ENCODE peak calls at places on chromosomes 2 and 18, in seven cellular contexts. One of them, this sample, is unnamed.
A peak's percentile ranks its signal among the peaks of the same experiment; 100 is the strongest.

GRCh38 chr2:16030206-16031054 is 90.1 kb downstream of the MYCN start:
- DNase-seq in NCI-H1105 treated with DMSO at 0.1 percent for 48 hours: no peak
- DNase-seq in progenitor cell of endocrine pancreas: no peak
- DNase-seq in T-helper 2 cell: no peak
- DNase-seq in substantia nigra: peak; percentile 31
- DNase-seq in caudate nucleus: no peak
- DNase-seq in stomach: no peak
- DNase-seq in this sample: no peak

GRCh38 chr2:235641333-235641732 is 147.5 kb downstream of the AGAP1 start:
- DNase-seq in progenitor cell of endocrine pancreas: no peak
- DNase-seq in substantia nigra: no peak
- DNase-seq in caudate nucleus: no peak
- DNase-seq in NCI-H1105 treated with DMSO at 0.1 percent for 48 hours: no peak
- DNase-seq in T-helper 2 cell: no peak
- DNase-seq in stomach: no peak
- DNase-seq in this sample: no peak

GRCh38 chr2:9251154-9252001 is 44.8 kb downstream of the ASAP2 start:
- DNase-seq in T-helper 2 cell: no peak
- DNase-seq in substantia nigra: no peak
- DNase-seq in NCI-H1105 treated with DMSO at 0.1 percent for 48 hours: no peak
- DNase-seq in progenitor cell of endocrine pancreas: no peak
- DNase-seq in caudate nucleus: no peak
- DNase-seq in stomach: peak; percentile 40
- DNase-seq in this sample: no peak

GRCh38 chr18:54388203-54389142 is 30.8 kb downstream of the C18orf54 start:
- DNase-seq in caudate nucleus: no peak
- DNase-seq in substantia nigra: no peak
- DNase-seq in NCI-H1105 treated with DMSO at 0.1 percent for 48 hours: no peak
- DNase-seq in stomach: no peak
- DNase-seq in progenitor cell of endocrine pancreas: no peak
- DNase-seq in T-helper 2 cell: no peak
- DNase-seq in this sample: no peak

GRCh38 chr2:227163445-227163997 is 484 bp downstream of the COL4A4 start:
- DNase-seq in progenitor cell of endocrine pancreas: no peak
- DNase-seq in caudate nucleus: no peak
- DNase-seq in substantia nigra: no peak
- DNase-seq in stomach: peak; percentile 31
- DNase-seq in T-helper 2 cell: no peak
- DNase-seq in NCI-H1105 treated with DMSO at 0.1 percent for 48 hours: no peak
- DNase-seq in this sample: peak; percentile 37

GRCh38 chr2:86622409-86622877 is 1.2 kb downstream of the RNF103 start:
- DNase-seq in substantia nigra: no peak
- DNase-seq in T-helper 2 cell: peak; percentile 5
- DNase-seq in progenitor cell of endocrine pancreas: no peak
- DNase-seq in caudate nucleus: peak; percentile 9
- DNase-seq in stomach: peak; percentile 44
- DNase-seq in NCI-H1105 treated with DMSO at 0.1 percent for 48 hours: no peak
- DNase-seq in this sample: peak; percentile 32

GRCh38 chr18:51048190-51048589 is 18.2 kb downstream of the SMAD4 start:
- DNase-seq in caudate nucleus: no peak
- DNase-seq in T-helper 2 cell: no peak
- DNase-seq in NCI-H1105 treated with DMSO at 0.1 percent for 48 hours: no peak
- DNase-seq in substantia nigra: no peak
- DNase-seq in progenitor cell of endocrine pancreas: no peak
- DNase-seq in stomach: no peak
- DNase-seq in this sample: no peak

GRCh38 chr18:7619676-7620075 is 52.6 kb downstream of the PTPRM start:
- DNase-seq in caudate nucleus: no peak
- DNase-seq in T-helper 2 cell: no peak
- DNase-seq in stomach: no peak
- DNase-seq in NCI-H1105 treated with DMSO at 0.1 percent for 48 hours: no peak
- DNase-seq in progenitor cell of endocrine pancreas: no peak
- DNase-seq in substantia nigra: no peak
- DNase-seq in this sample: no peak

GRCh38 chr2:219296631-219297391 is 12.4 kb downstream of the PTPRN start:
- DNase-seq in stomach: peak; percentile 5
- DNase-seq in caudate nucleus: no peak
- DNase-seq in progenitor cell of endocrine pancreas: no peak
- DNase-seq in substantia nigra: no peak
- DNase-seq in T-helper 2 cell: no peak
- DNase-seq in NCI-H1105 treated with DMSO at 0.1 percent for 48 hours: no peak
- DNase-seq in this sample: no peak

GRCh38 chr2:10336283-10336682 is 33.6 kb downstream of the HPCAL1 start:
- DNase-seq in stomach: no peak
- DNase-seq in caudate nucleus: no peak
- DNase-seq in NCI-H1105 treated with DMSO at 0.1 percent for 48 hours: no peak
- DNase-seq in T-helper 2 cell: no peak
- DNase-seq in progenitor cell of endocrine pancreas: no peak
- DNase-seq in substantia nigra: no peak
- DNase-seq in this sample: peak; percentile 12

GRCh38 chr2:108643450-108643849 is 75.8 kb upstream of the RANBP2 start:
- DNase-seq in stomach: no peak
- DNase-seq in NCI-H1105 treated with DMSO at 0.1 percent for 48 hours: no peak
- DNase-seq in progenitor cell of endocrine pancreas: no peak
- DNase-seq in substantia nigra: no peak
- DNase-seq in T-helper 2 cell: no peak
- DNase-seq in caudate nucleus: no peak
- DNase-seq in this sample: no peak

GRCh38 chr2:67142741-67143140 is 254.4 kb upstream of the ETAA1 start:
- DNase-seq in progenitor cell of endocrine pancreas: no peak
- DNase-seq in caudate nucleus: no peak
- DNase-seq in NCI-H1105 treated with DMSO at 0.1 percent for 48 hours: no peak
- DNase-seq in stomach: no peak
- DNase-seq in T-helper 2 cell: no peak
- DNase-seq in substantia nigra: no peak
- DNase-seq in this sample: no peak

GRCh38 chr2:172098287-172098649 is 4.4 kb downstream of the DLX2 start:
- DNase-seq in NCI-H1105 treated with DMSO at 0.1 percent for 48 hours: no peak
- DNase-seq in T-helper 2 cell: no peak
- DNase-seq in progenitor cell of endocrine pancreas: no peak
- DNase-seq in stomach: no peak
- DNase-seq in substantia nigra: no peak
- DNase-seq in caudate nucleus: no peak
- DNase-seq in this sample: no peak

GRCh38 chr18:49898421-49898820 is 85.1 kb upstream of the ACAA2 start:
- DNase-seq in NCI-H1105 treated with DMSO at 0.1 percent for 48 hours: no peak
- DNase-seq in caudate nucleus: no peak
- DNase-seq in progenitor cell of endocrine pancreas: peak; percentile 63
- DNase-seq in T-helper 2 cell: peak; percentile 22
- DNase-seq in substantia nigra: no peak
- DNase-seq in stomach: peak; percentile 48
- DNase-seq in this sample: no peak

GRCh38 chr2:57906152-57906732 is 140.4 kb upstream of the VRK2 start:
- DNase-seq in stomach: no peak
- DNase-seq in progenitor cell of endocrine pancreas: no peak
- DNase-seq in caudate nucleus: no peak
- DNase-seq in substantia nigra: no peak
- DNase-seq in NCI-H1105 treated with DMSO at 0.1 percent for 48 hours: peak; percentile 14
- DNase-seq in T-helper 2 cell: no peak
- DNase-seq in this sample: peak; percentile 27

GRCh38 chr2:161059388-161059787 is 100.8 kb upstream of the TANK start:
- DNase-seq in caudate nucleus: no peak
- DNase-seq in progenitor cell of endocrine pancreas: no peak
- DNase-seq in T-helper 2 cell: no peak
- DNase-seq in NCI-H1105 treated with DMSO at 0.1 percent for 48 hours: no peak
- DNase-seq in stomach: no peak
- DNase-seq in substantia nigra: no peak
- DNase-seq in this sample: no peak

GRCh38 chr18:3148930-3149535 is 70.7 kb downstream of the MYOM1 start:
- DNase-seq in substantia nigra: no peak
- DNase-seq in NCI-H1105 treated with DMSO at 0.1 percent for 48 hours: no peak
- DNase-seq in T-helper 2 cell: no peak
- DNase-seq in stomach: no peak
- DNase-seq in caudate nucleus: no peak
- DNase-seq in progenitor cell of endocrine pancreas: no peak
- DNase-seq in this sample: peak; percentile 21

GRCh38 chr2:15636972-15637785 is 45.5 kb downstream of the DDX1 start:
- DNase-seq in stomach: peak; percentile 73
- DNase-seq in substantia nigra: peak; percentile 23
- DNase-seq in NCI-H1105 treated with DMSO at 0.1 percent for 48 hours: peak; percentile 49
- DNase-seq in T-helper 2 cell: peak; percentile 30
- DNase-seq in caudate nucleus: peak; percentile 39
- DNase-seq in progenitor cell of endocrine pancreas: peak; percentile 48
- DNase-seq in this sample: peak; percentile 57

GRCh38 chr2:185978634-185979405 is 240.2 kb downstream of the FSIP2 start:
- DNase-seq in stomach: no peak
- DNase-seq in substantia nigra: no peak
- DNase-seq in NCI-H1105 treated with DMSO at 0.1 percent for 48 hours: no peak
- DNase-seq in progenitor cell of endocrine pancreas: no peak
- DNase-seq in caudate nucleus: no peak
- DNase-seq in T-helper 2 cell: no peak
- DNase-seq in this sample: no peak

GRCh38 chr2:219911541-219911940 is 284.1 kb downstream of the SLC4A3 start:
- DNase-seq in progenitor cell of endocrine pancreas: no peak
- DNase-seq in substantia nigra: no peak
- DNase-seq in T-helper 2 cell: no peak
- DNase-seq in caudate nucleus: no peak
- DNase-seq in NCI-H1105 treated with DMSO at 0.1 percent for 48 hours: no peak
- DNase-seq in stomach: no peak
- DNase-seq in this sample: no peak

GRCh38 chr2:207825033-207825957 is 55.6 kb upstream of the FZD5 start:
- DNase-seq in stomach: peak; percentile 18
- DNase-seq in substantia nigra: no peak
- DNase-seq in progenitor cell of endocrine pancreas: no peak
- DNase-seq in T-helper 2 cell: no peak
- DNase-seq in caudate nucleus: no peak
- DNase-seq in NCI-H1105 treated with DMSO at 0.1 percent for 48 hours: no peak
- DNase-seq in this sample: no peak

GRCh38 chr2:46549159-46549902 is 70.0 kb downstream of the TMEM247 start:
- DNase-seq in NCI-H1105 treated with DMSO at 0.1 percent for 48 hours: no peak
- DNase-seq in progenitor cell of endocrine pancreas: no peak
- DNase-seq in T-helper 2 cell: no peak
- DNase-seq in stomach: no peak
- DNase-seq in substantia nigra: no peak
- DNase-seq in caudate nucleus: no peak
- DNase-seq in this sample: no peak

GRCh38 chr2:176171331-176172006 is 14.4 kb downstream of the HOXD3 start:
- DNase-seq in caudate nucleus: no peak
- DNase-seq in NCI-H1105 treated with DMSO at 0.1 percent for 48 hours: no peak
- DNase-seq in substantia nigra: no peak
- DNase-seq in progenitor cell of endocrine pancreas: no peak
- DNase-seq in T-helper 2 cell: no peak
- DNase-seq in stomach: no peak
- DNase-seq in this sample: no peak

GRCh38 chr2:188524519-188525113 is 232.9 kb downstream of the GULP1 start:
- DNase-seq in T-helper 2 cell: no peak
- DNase-seq in caudate nucleus: no peak
- DNase-seq in progenitor cell of endocrine pancreas: no peak
- DNase-seq in stomach: peak; percentile 27
- DNase-seq in NCI-H1105 treated with DMSO at 0.1 percent for 48 hours: peak; percentile 47
- DNase-seq in substantia nigra: no peak
- DNase-seq in this sample: peak; percentile 20

GRCh38 chr2:209809256-209809655 is 37.6 kb downstream of the UNC80 start:
- DNase-seq in T-helper 2 cell: no peak
- DNase-seq in caudate nucleus: no peak
- DNase-seq in NCI-H1105 treated with DMSO at 0.1 percent for 48 hours: no peak
- DNase-seq in substantia nigra: no peak
- DNase-seq in stomach: no peak
- DNase-seq in progenitor cell of endocrine pancreas: no peak
- DNase-seq in this sample: no peak

GRCh38 chr18:55136864-55137263 is 177.6 kb upstream of the CCDC68 start:
- DNase-seq in caudate nucleus: no peak
- DNase-seq in NCI-H1105 treated with DMSO at 0.1 percent for 48 hours: no peak
- DNase-seq in substantia nigra: no peak
- DNase-seq in progenitor cell of endocrine pancreas: no peak
- DNase-seq in T-helper 2 cell: no peak
- DNase-seq in stomach: no peak
- DNase-seq in this sample: no peak

GRCh38 chr18:69161383-69162028 is 239.2 kb upstream of the DOK6 start:
- DNase-seq in substantia nigra: no peak
- DNase-seq in NCI-H1105 treated with DMSO at 0.1 percent for 48 hours: no peak
- DNase-seq in caudate nucleus: no peak
- DNase-seq in stomach: no peak
- DNase-seq in progenitor cell of endocrine pancreas: no peak
- DNase-seq in T-helper 2 cell: no peak
- DNase-seq in this sample: no peak

GRCh38 chr18:75344161-75344560 is 83.3 kb downstream of the SMIM21 start:
- DNase-seq in T-helper 2 cell: no peak
- DNase-seq in caudate nucleus: no peak
- DNase-seq in NCI-H1105 treated with DMSO at 0.1 percent for 48 hours: no peak
- DNase-seq in progenitor cell of endocrine pancreas: no peak
- DNase-seq in substantia nigra: no peak
- DNase-seq in stomach: no peak
- DNase-seq in this sample: no peak

GRCh38 chr18:48767090-48767670 is 183.6 kb downstream of the SMAD7 start:
- DNase-seq in T-helper 2 cell: no peak
- DNase-seq in progenitor cell of endocrine pancreas: no peak
- DNase-seq in substantia nigra: no peak
- DNase-seq in NCI-H1105 treated with DMSO at 0.1 percent for 48 hours: no peak
- DNase-seq in stomach: no peak
- DNase-seq in caudate nucleus: no peak
- DNase-seq in this sample: no peak

GRCh38 chr2:68086166-68086565 is 23.4 kb upstream of the C1D start:
- DNase-seq in T-helper 2 cell: no peak
- DNase-seq in NCI-H1105 treated with DMSO at 0.1 percent for 48 hours: no peak
- DNase-seq in caudate nucleus: no peak
- DNase-seq in substantia nigra: no peak
- DNase-seq in progenitor cell of endocrine pancreas: no peak
- DNase-seq in stomach: no peak
- DNase-seq in this sample: no peak